ENCODE peak calls at places on chromosomes 12 and 14, in ten cellular contexts. I is GM19239, S is posterior vena cava, C is EL, P is HCT116, T is GF-D8, O is amniotic epithelial cell, W is T-helper 1 cell, N is head of caudate nucleus, H is RCC 7860. M is an unnamed sample.

GRCh38 chr14:104282332-104283196 is 144.2 kb downstream of the KIF26A start:
- DNase-seq in I (no peak), S (peak), C (no peak), P (no peak), T (no peak), O (no peak), W (peak), N (no peak), H (no peak), M (no peak)

GRCh38 chr14:93033039-93033982 is 82.4 kb downstream of the ITPK1 start:
- DNase-seq in I (no peak), S (no peak), C (no peak), P (no peak), T (no peak), O (no peak), W (no peak), N (no peak), H (no peak), M (no peak)

GRCh38 chr12:50603817-50604639 is 99.2 kb downstream of the DIP2B start:
- DNase-seq in I (no peak), S (no peak), C (no peak), P (no peak), T (no peak), O (peak), W (no peak), N (no peak), H (no peak), M (no peak)

GRCh38 chr14:50531595-50532501 is 521 bp downstream of the MAP4K5 start:
- DNase-seq in I (no peak), S (peak), C (peak), P (no peak), T (peak), O (peak), W (peak), N (peak), H (no peak), M (peak)

GRCh38 chr12:31929140-31929526 is 30.1 kb upstream of the RESF1 start:
- DNase-seq in I (no peak), S (no peak), C (no peak), P (no peak), T (no peak), O (no peak), W (no peak), N (no peak), H (no peak), M (no peak)

GRCh38 chr14:80850197-80850814 is 91.2 kb downstream of the CEP128 start:
- DNase-seq in I (no peak), S (no peak), C (peak), P (peak), T (no peak), O (peak), W (no peak), N (no peak), H (peak), M (peak)

GRCh38 chr12:78636253-78636855 is 228.2 kb upstream of the SYT1 start:
- DNase-seq in I (no peak), S (no peak), C (no peak), P (no peak), T (peak), O (peak), W (no peak), N (no peak), H (no peak), M (no peak)

GRCh38 chr12:52658196-52658595 is 6.2 kb upstream of the KRT2 start:
- DNase-seq in I (no peak), S (no peak), C (no peak), P (no peak), T (no peak), O (no peak), W (no peak), N (no peak), H (no peak), M (no peak)

GRCh38 chr12:26651566-26652188 is 181.3 kb downstream of the ITPR2 start:
- DNase-seq in I (peak), S (no peak), C (peak), P (peak), T (no peak), O (peak), W (no peak), N (no peak), H (peak), M (peak)

GRCh38 chr12:105409881-105410471 is 79.5 kb downstream of the C12orf75 start:
- DNase-seq in I (no peak), S (no peak), C (peak), P (no peak), T (no peak), O (peak), W (no peak), N (no peak), H (no peak), M (no peak)

GRCh38 chr14:31059152-31059924 is 33.2 kb upstream of the STRN3 start:
- DNase-seq in I (no peak), S (no peak), C (peak), P (no peak), T (peak), O (peak), W (no peak), N (no peak), H (peak), M (no peak)